ENCODE peak calls at places on chromosomes 2 and 18, in five cellular contexts. G is CD4-positive, alpha-beta memory T cell; K is PC-9; J is sigmoid colon; S is ovary. T is an unnamed sample. For H3K4me1, the result is how much of the 10 kb centered on the place peaks cover.

GRCh38 chr2:80547344-80547743 is 242.8 kb upstream of the LRRTM1 start:
- DNase-seq in J (no peak), G (no peak), S (no peak), K (no peak), T (no peak)

GRCh38 chr2:143068094-143068890 is 60.9 kb upstream of the ARHGAP15 start:
- DNase-seq in S (no peak), J (no peak), G (no peak), K (no peak), T (no peak)

GRCh38 chr2:204116154-204116792 is 179.7 kb downstream of the ICOS start:
- DNase-seq in G (no peak), S (no peak), J (no peak), K (no peak), T (no peak)

GRCh38 chr2:239216614-239217273 is 184.1 kb downstream of the HDAC4 start:
- DNase-seq in J (peak), K (no peak), S (no peak), G (no peak), T (no peak)

GRCh38 chr2:203678971-203679370 is 27.5 kb upstream of the CD28 start:
- DNase-seq in K (no peak), J (no peak), S (no peak), G (no peak), T (no peak)

GRCh38 chr2:219041252-219041651 is at the start of gene CFAP65:
- DNase-seq in K (no peak), J (no peak), G (peak), S (no peak), T (no peak)

GRCh38 chr2:162782138-162782537 is 56.4 kb downstream of the KCNH7 start:
- DNase-seq in G (no peak), J (no peak), K (no peak), S (no peak), T (no peak)

GRCh38 chr2:46831037-46831868 is 84.4 kb downstream of the MCFD2 start:
- DNase-seq in G (no peak), J (no peak), K (no peak), S (no peak), T (no peak)

GRCh38 chr2:164967781-164968228 is 12.5 kb upstream of the SLC38A11 start:
- DNase-seq in G (no peak), K (peak), S (no peak), J (no peak), T (no peak)

GRCh38 chr2:144014108-144014507 is 505.8 kb downstream of the ZEB2 start:
- DNase-seq in G (no peak), J (no peak), K (no peak), S (no peak), T (no peak)

DNA sequence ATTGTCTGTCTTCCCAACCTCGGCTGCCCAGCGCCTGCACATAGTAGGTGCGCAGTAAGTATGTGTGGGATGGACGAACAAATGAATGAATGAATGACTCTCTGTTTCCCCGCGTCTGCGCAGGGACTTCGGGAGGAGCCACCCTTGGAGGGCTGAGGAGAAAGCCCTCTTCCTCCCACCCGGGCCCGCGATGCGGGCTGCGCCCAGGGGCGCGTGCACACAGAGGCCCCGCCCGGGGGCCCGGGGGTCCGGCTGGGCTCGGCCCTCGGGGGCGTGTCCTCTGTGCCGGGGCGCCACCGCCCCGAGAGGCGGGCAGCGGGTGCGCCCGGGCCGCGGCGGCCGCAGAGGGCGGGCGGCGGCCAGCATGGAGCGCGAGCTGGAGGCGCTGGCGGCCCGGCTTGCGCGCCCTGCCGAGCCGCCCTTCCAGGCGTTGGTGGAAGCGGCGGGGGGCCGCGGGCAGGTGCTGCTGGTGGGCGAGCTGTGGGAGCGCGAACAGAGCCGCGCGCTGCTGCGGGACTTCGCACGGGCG is at the start of gene C2orf72:
- DNase-seq in S (no peak), J (no peak), G (no peak), K (no peak), T (no peak)
- H3K4me3 ChIP-seq in S (peak), J (peak), G (no peak), K (no peak), T (no peak)

GRCh38 chr2:27497288-27497627 is 619 bp downstream of the GCKR start:
- DNase-seq in J (no peak), G (no peak), K (no peak), S (no peak), T (no peak)
- H3K4me1 ChIP-seq in J (under half), G (under half), K (under half), S (under half), T (under half)

GRCh38 chr2:188986839-188987238 is 12.7 kb downstream of the COL3A1 start:
- DNase-seq in G (no peak), K (no peak), S (no peak), J (no peak), T (no peak)

GRCh38 chr2:188984126-188984525 is 10.0 kb downstream of the COL3A1 start:
- DNase-seq in S (no peak), J (no peak), G (no peak), K (no peak), T (no peak)

GRCh38 chr2:188979730-188980123 is 5.6 kb downstream of the COL3A1 start:
- DNase-seq in J (no peak), G (no peak), K (no peak), S (no peak), T (no peak)

GRCh38 chr2:188984680-188985079 is 10.5 kb downstream of the COL3A1 start:
- DNase-seq in J (no peak), S (no peak), G (no peak), K (no peak), T (no peak)

GRCh38 chr2:188983427-188984101 is 9.4 kb downstream of the COL3A1 start:
- DNase-seq in J (no peak), G (no peak), S (no peak), K (no peak), T (no peak)
- H3K4me3 ChIP-seq in J (peak), G (no peak), S (no peak), K (no peak), T (no peak)

GRCh38 chr2:15544227-15544626 is 16.9 kb downstream of the NBAS start:
- DNase-seq in S (no peak), J (no peak), K (no peak), G (no peak), T (no peak)

GRCh38 chr2:15546297-15547098 is 14.6 kb downstream of the NBAS start:
- DNase-seq in K (no peak), J (no peak), G (no peak), S (no peak), T (no peak)

GRCh38 chr2:15547100-15547499 is 14.0 kb downstream of the NBAS start:
- DNase-seq in J (no peak), S (no peak), G (no peak), K (no peak), T (no peak)

GRCh38 chr2:15553519-15553918 is 7.6 kb downstream of the NBAS start:
- DNase-seq in K (no peak), S (no peak), G (no peak), J (no peak), T (no peak)

DNA sequence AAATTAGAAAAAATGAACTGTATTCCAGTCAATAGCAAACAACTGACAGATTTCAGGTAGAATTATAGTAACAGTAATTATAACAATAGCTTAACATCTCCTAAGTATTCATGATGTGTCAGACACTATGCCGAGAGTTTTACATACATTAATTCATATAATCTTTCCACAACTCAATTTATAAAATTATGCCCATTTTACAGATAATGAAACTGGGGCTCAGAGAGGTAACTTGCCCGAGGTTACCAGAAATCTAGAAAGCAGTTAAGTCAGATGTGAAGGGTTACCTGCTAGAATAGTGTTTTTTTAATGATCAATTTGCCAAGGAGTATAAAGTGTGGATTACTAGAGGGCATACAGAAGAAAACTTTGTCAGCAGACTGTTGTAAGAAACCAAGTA is 12.2 kb downstream of the NBAS start:
- DNase-seq in J (no peak), G (no peak), S (no peak), K (no peak), T (no peak)
- H3K4me1 ChIP-seq in J (under half), G (under half), S (under half), K (under half), T (under half)

DNA sequence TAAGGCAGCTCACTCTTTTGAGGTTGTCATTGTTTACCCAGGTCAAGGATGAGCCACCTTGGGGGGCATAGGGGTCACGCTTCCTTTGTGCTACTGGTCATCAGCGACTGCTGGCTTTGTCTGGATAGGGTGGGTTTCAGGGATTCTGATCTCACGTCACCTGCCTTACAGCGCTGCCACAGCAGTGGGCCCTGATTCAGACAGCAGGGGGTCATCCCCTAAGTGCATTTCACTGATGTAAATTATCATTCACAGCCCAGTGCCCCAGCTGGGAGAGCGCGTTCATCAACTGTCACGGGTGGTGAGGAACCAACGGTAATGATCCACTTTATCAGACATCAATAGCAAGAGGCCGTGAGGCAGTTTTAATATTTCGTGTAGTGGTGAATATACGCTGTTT is 291.2 kb downstream of the NEDD4L start:
- DNase-seq in K (no peak), S (no peak), J (no peak), G (no peak), T (no peak)
- H3K4me3 ChIP-seq in K (no peak), S (no peak), J (no peak), G (no peak), T (no peak)

GRCh38 chr18:78576967-78577366 is 402.7 kb upstream of the SALL3 start:
- DNase-seq in G (no peak), S (no peak), J (no peak), K (no peak), T (no peak)

GRCh38 chr18:78580835-78581339 is 398.7 kb upstream of the SALL3 start:
- DNase-seq in K (no peak), J (no peak), S (no peak), G (no peak), T (peak)

GRCh38 chr18:78582131-78582789 is 397.4 kb upstream of the SALL3 start:
- DNase-seq in J (no peak), K (no peak), G (no peak), S (no peak), T (peak)

GRCh38 chr18:78579854-78580577 is 399.6 kb upstream of the SALL3 start:
- DNase-seq in J (no peak), K (no peak), G (no peak), S (no peak), T (peak)

GRCh38 chr18:78579449-78579848 is 400.2 kb upstream of the SALL3 start:
- DNase-seq in K (no peak), J (no peak), G (no peak), S (no peak), T (no peak)
- H3K4me1 ChIP-seq in K (under half), J (under half), G (under half), S (under half), T (under half)

GRCh38 chr2:161243873-161244272 is 64.4 kb upstream of the PSMD14 start:
- DNase-seq in K (no peak), G (peak), J (no peak), S (no peak), T (no peak)
- H3K4me3 ChIP-seq in K (peak), G (peak), J (no peak), S (no peak), T (no peak)

GRCh38 chr2:126665483-126665882 is 9.5 kb downstream of the GYPC start:
- DNase-seq in J (no peak), S (no peak), K (no peak), G (no peak), T (no peak)
- H3K4me1 ChIP-seq in J (half or more), S (under half), K (under half), G (half or more), T (half or more)

GRCh38 chr2:74576151-74576755 is 21.7 kb downstream of the DOK1 start:
- DNase-seq in S (no peak), K (no peak), J (no peak), G (no peak), T (no peak)
- H3K4me3 ChIP-seq in S (no peak), K (no peak), J (no peak), G (no peak), T (no peak)

T was measured in right atrium auricular region.